ENCODE peak calls at places on chromosomes 3 and 15, in ten cellular contexts. One of them, this sample, is unnamed.

GRCh38 chr3:156728267-156728985 is 54.0 kb downstream of the TIPARP start:
- DNase-seq in prostate gland: no peak
- DNase-seq in GM23248: peak; percentile 74
- DNase-seq in esophagus squamous epithelium: no peak
- DNase-seq in HepG2: peak; percentile 81
- DNase-seq in mammary epithelial cell: peak; percentile 69
- DNase-seq in NT2/D1: no peak
- DNase-seq in uterus: no peak
- DNase-seq in ascending aorta: no peak
- DNase-seq in adipocyte: no peak
- DNase-seq in this sample: no peak

GRCh38 chr3:150232992-150233451 is 175.1 kb upstream of the TSC22D2 start:
- DNase-seq in prostate gland: no peak
- DNase-seq in GM23248: peak; percentile 65
- DNase-seq in esophagus squamous epithelium: no peak
- DNase-seq in HepG2: no peak
- DNase-seq in mammary epithelial cell: no peak
- DNase-seq in NT2/D1: no peak
- DNase-seq in uterus: no peak
- DNase-seq in ascending aorta: no peak
- DNase-seq in adipocyte: no peak
- DNase-seq in this sample: no peak

GRCh38 chr15:25242957-25243799 is 195.6 kb downstream of the UBE3A start:
- DNase-seq in prostate gland: no peak
- DNase-seq in GM23248: no peak
- DNase-seq in esophagus squamous epithelium: no peak
- DNase-seq in HepG2: no peak
- DNase-seq in mammary epithelial cell: no peak
- DNase-seq in NT2/D1: no peak
- DNase-seq in uterus: peak; percentile 6
- DNase-seq in ascending aorta: no peak
- DNase-seq in adipocyte: no peak
- DNase-seq in this sample: no peak

GRCh38 chr15:82999905-83000671 is 11.4 kb downstream of the C15orf40 start:
- DNase-seq in prostate gland: peak; percentile 45
- DNase-seq in GM23248: peak; percentile 82
- DNase-seq in esophagus squamous epithelium: no peak
- DNase-seq in HepG2: peak; percentile 28
- DNase-seq in mammary epithelial cell: peak; percentile 63
- DNase-seq in NT2/D1: no peak
- DNase-seq in uterus: no peak
- DNase-seq in ascending aorta: no peak
- DNase-seq in adipocyte: peak; percentile 69
- DNase-seq in this sample: peak; percentile 60

GRCh38 chr3:79263423-79263822 is 504.4 kb downstream of the ROBO1 start:
- DNase-seq in prostate gland: no peak
- DNase-seq in GM23248: peak; percentile 17
- DNase-seq in esophagus squamous epithelium: no peak
- DNase-seq in HepG2: no peak
- DNase-seq in mammary epithelial cell: no peak
- DNase-seq in NT2/D1: no peak
- DNase-seq in uterus: no peak
- DNase-seq in ascending aorta: no peak
- DNase-seq in adipocyte: no peak
- DNase-seq in this sample: no peak

GRCh38 chr3:40120816-40121215 is 188.7 kb upstream of the EIF1B start:
- DNase-seq in prostate gland: no peak
- DNase-seq in GM23248: peak; percentile 81
- DNase-seq in esophagus squamous epithelium: no peak
- DNase-seq in HepG2: no peak
- DNase-seq in mammary epithelial cell: peak; percentile 68
- DNase-seq in NT2/D1: no peak
- DNase-seq in uterus: no peak
- DNase-seq in ascending aorta: no peak
- DNase-seq in adipocyte: peak; percentile 84
- DNase-seq in this sample: no peak

GRCh38 chr15:88393719-88394519 is 73.3 kb downstream of the MRPL46 start:
- DNase-seq in prostate gland: no peak
- DNase-seq in GM23248: peak; percentile 66
- DNase-seq in esophagus squamous epithelium: no peak
- DNase-seq in HepG2: no peak
- DNase-seq in mammary epithelial cell: peak; percentile 83
- DNase-seq in NT2/D1: no peak
- DNase-seq in uterus: no peak
- DNase-seq in ascending aorta: no peak
- DNase-seq in adipocyte: no peak
- DNase-seq in this sample: no peak

GRCh38 chr3:69774029-69774428 is 34.8 kb downstream of the MITF start:
- DNase-seq in prostate gland: no peak
- DNase-seq in GM23248: no peak
- DNase-seq in esophagus squamous epithelium: no peak
- DNase-seq in HepG2: no peak
- DNase-seq in mammary epithelial cell: no peak
- DNase-seq in NT2/D1: no peak
- DNase-seq in uterus: peak; percentile 41
- DNase-seq in ascending aorta: no peak
- DNase-seq in adipocyte: no peak
- DNase-seq in this sample: no peak

GRCh38 chr3:45642731-45643152 is 46.5 kb upstream of the SACM1L start:
- DNase-seq in prostate gland: no peak
- DNase-seq in GM23248: peak; percentile 45
- DNase-seq in esophagus squamous epithelium: no peak
- DNase-seq in HepG2: no peak
- DNase-seq in mammary epithelial cell: peak; percentile 43
- DNase-seq in NT2/D1: no peak
- DNase-seq in uterus: no peak
- DNase-seq in ascending aorta: no peak
- DNase-seq in adipocyte: no peak
- DNase-seq in this sample: no peak

GRCh38 chr3:39234705-39235104 is 42.3 kb upstream of the XIRP1 start:
- DNase-seq in prostate gland: no peak
- DNase-seq in GM23248: no peak
- DNase-seq in esophagus squamous epithelium: no peak
- DNase-seq in HepG2: no peak
- DNase-seq in mammary epithelial cell: no peak
- DNase-seq in NT2/D1: no peak
- DNase-seq in uterus: no peak
- DNase-seq in ascending aorta: no peak
- DNase-seq in adipocyte: no peak
- DNase-seq in this sample: peak; percentile 12

GRCh38 chr15:99556010-99556409 is 9.8 kb upstream of the MEF2A start:
- DNase-seq in prostate gland: no peak
- DNase-seq in GM23248: no peak
- DNase-seq in esophagus squamous epithelium: no peak
- DNase-seq in HepG2: no peak
- DNase-seq in mammary epithelial cell: no peak
- DNase-seq in NT2/D1: no peak
- DNase-seq in uterus: no peak
- DNase-seq in ascending aorta: no peak
- DNase-seq in adipocyte: no peak
- DNase-seq in this sample: no peak

GRCh38 chr15:33021806-33022389 is 172.6 kb downstream of the FMN1 start:
- DNase-seq in prostate gland: peak; percentile 62
- DNase-seq in GM23248: peak; percentile 79
- DNase-seq in esophagus squamous epithelium: no peak
- DNase-seq in HepG2: peak; percentile 22
- DNase-seq in mammary epithelial cell: peak; percentile 53
- DNase-seq in NT2/D1: no peak
- DNase-seq in uterus: no peak
- DNase-seq in ascending aorta: no peak
- DNase-seq in adipocyte: peak; percentile 87
- DNase-seq in this sample: peak; percentile 59

GRCh38 chr3:178393833-178394232 is 142.4 kb upstream of the KCNMB2 start:
- DNase-seq in prostate gland: no peak
- DNase-seq in GM23248: peak; percentile 67
- DNase-seq in esophagus squamous epithelium: no peak
- DNase-seq in HepG2: no peak
- DNase-seq in mammary epithelial cell: peak; percentile 8
- DNase-seq in NT2/D1: no peak
- DNase-seq in uterus: no peak
- DNase-seq in ascending aorta: no peak
- DNase-seq in adipocyte: peak; percentile 76
- DNase-seq in this sample: no peak

GRCh38 chr3:134350266-134350665 is 24.0 kb downstream of the AMOTL2 start:
- DNase-seq in prostate gland: no peak
- DNase-seq in GM23248: peak; percentile 12
- DNase-seq in esophagus squamous epithelium: no peak
- DNase-seq in HepG2: no peak
- DNase-seq in mammary epithelial cell: no peak
- DNase-seq in NT2/D1: no peak
- DNase-seq in uterus: peak; percentile 7
- DNase-seq in ascending aorta: no peak
- DNase-seq in adipocyte: no peak
- DNase-seq in this sample: no peak

GRCh38 chr15:58260911-58261267 is 122.7 kb downstream of the AQP9 start:
- DNase-seq in prostate gland: no peak
- DNase-seq in GM23248: peak; percentile 72
- DNase-seq in esophagus squamous epithelium: no peak
- DNase-seq in HepG2: no peak
- DNase-seq in mammary epithelial cell: peak; percentile 64
- DNase-seq in NT2/D1: no peak
- DNase-seq in uterus: no peak
- DNase-seq in ascending aorta: no peak
- DNase-seq in adipocyte: peak; percentile 18
- DNase-seq in this sample: no peak

GRCh38 chr3:28698706-28699105 is 350.1 kb upstream of the AZI2 start:
- DNase-seq in prostate gland: no peak
- DNase-seq in GM23248: no peak
- DNase-seq in esophagus squamous epithelium: no peak
- DNase-seq in HepG2: no peak
- DNase-seq in mammary epithelial cell: no peak
- DNase-seq in NT2/D1: no peak
- DNase-seq in uterus: no peak
- DNase-seq in ascending aorta: no peak
- DNase-seq in adipocyte: no peak
- DNase-seq in this sample: no peak

GRCh38 chr3:28700728-28701127 is 352.1 kb upstream of the AZI2 start:
- DNase-seq in prostate gland: no peak
- DNase-seq in GM23248: no peak
- DNase-seq in esophagus squamous epithelium: no peak
- DNase-seq in HepG2: no peak
- DNase-seq in mammary epithelial cell: no peak
- DNase-seq in NT2/D1: no peak
- DNase-seq in uterus: no peak
- DNase-seq in ascending aorta: no peak
- DNase-seq in adipocyte: no peak
- DNase-seq in this sample: no peak

GRCh38 chr3:28703858-28704257 is 355.2 kb upstream of the AZI2 start:
- DNase-seq in prostate gland: no peak
- DNase-seq in GM23248: no peak
- DNase-seq in esophagus squamous epithelium: no peak
- DNase-seq in HepG2: no peak
- DNase-seq in mammary epithelial cell: no peak
- DNase-seq in NT2/D1: no peak
- DNase-seq in uterus: no peak
- DNase-seq in ascending aorta: no peak
- DNase-seq in adipocyte: no peak
- DNase-seq in this sample: no peak

DNA sequence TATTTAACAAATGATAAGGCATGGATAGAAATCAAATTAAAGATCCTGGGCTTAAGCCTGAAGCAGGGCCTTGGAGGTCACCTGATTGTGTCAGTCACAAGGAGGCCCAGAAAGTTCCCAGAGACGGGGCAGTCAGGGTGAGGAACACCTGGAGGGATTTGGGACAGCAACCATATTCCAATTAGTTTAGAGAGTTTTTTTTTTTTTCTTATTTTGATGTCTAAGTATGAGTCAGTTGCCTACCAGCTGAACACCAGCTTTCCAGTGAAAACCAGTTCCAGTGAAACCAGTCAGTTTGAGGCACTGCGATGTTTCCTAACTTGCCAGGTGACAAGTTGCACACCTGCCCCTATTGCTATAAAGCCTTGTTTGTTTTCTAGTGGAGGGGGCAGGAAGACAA is 350.7 kb upstream of the AZI2 start:
- DNase-seq in prostate gland: no peak
- DNase-seq in GM23248: peak; percentile 4
- DNase-seq in esophagus squamous epithelium: no peak
- DNase-seq in HepG2: no peak
- DNase-seq in mammary epithelial cell: peak; percentile 48
- DNase-seq in NT2/D1: no peak
- DNase-seq in uterus: no peak
- DNase-seq in ascending aorta: no peak
- DNase-seq in adipocyte: no peak
- DNase-seq in this sample: no peak
- H3K36me3 ChIP-seq in prostate gland: no peaks in the 10 kb centered on the region
- H3K36me3 ChIP-seq in GM23248: no peaks in the 10 kb centered on the region
- H3K36me3 ChIP-seq in esophagus squamous epithelium: no peaks in the 10 kb centered on the region
- H3K36me3 ChIP-seq in HepG2: no peaks in the 10 kb centered on the region
- H3K36me3 ChIP-seq in mammary epithelial cell: no peaks in the 10 kb centered on the region
- H3K36me3 ChIP-seq in NT2/D1: no peaks in the 10 kb centered on the region
- H3K36me3 ChIP-seq in uterus: no peaks in the 10 kb centered on the region
- H3K36me3 ChIP-seq in ascending aorta: no peaks in the 10 kb centered on the region
- H3K36me3 ChIP-seq in adipocyte: no peaks in the 10 kb centered on the region
- H3K36me3 ChIP-seq in this sample: no peaks in the 10 kb centered on the region

GRCh38 chr3:70973558-70973957 is 610.0 kb downstream of the FOXP1 start:
- DNase-seq in prostate gland: no peak
- DNase-seq in GM23248: peak; percentile 76
- DNase-seq in esophagus squamous epithelium: no peak
- DNase-seq in HepG2: no peak
- DNase-seq in mammary epithelial cell: peak; percentile 35
- DNase-seq in NT2/D1: no peak
- DNase-seq in uterus: no peak
- DNase-seq in ascending aorta: no peak
- DNase-seq in adipocyte: no peak
- DNase-seq in this sample: peak; percentile 9
- H3K36me3 ChIP-seq in prostate gland: peaks cover 2% of the 10 kb centered on the region
- H3K36me3 ChIP-seq in GM23248: peaks cover 68% of the 10 kb centered on the region
- H3K36me3 ChIP-seq in esophagus squamous epithelium: peaks cover 29% of the 10 kb centered on the region
- H3K36me3 ChIP-seq in HepG2: peaks cover 91% of the 10 kb centered on the region
- H3K36me3 ChIP-seq in mammary epithelial cell: peaks cover 22% of the 10 kb centered on the region
- H3K36me3 ChIP-seq in NT2/D1: peaks cover 37% of the 10 kb centered on the region
- H3K36me3 ChIP-seq in uterus: no peaks in the 10 kb centered on the region
- H3K36me3 ChIP-seq in ascending aorta: peaks cover 85% of the 10 kb centered on the region
- H3K36me3 ChIP-seq in adipocyte: peaks cover 65% of the 10 kb centered on the region
- H3K36me3 ChIP-seq in this sample: peaks cover 27% of the 10 kb centered on the region

GRCh38 chr3:141602706-141603105 is 115.9 kb downstream of the RASA2 start:
- DNase-seq in prostate gland: no peak
- DNase-seq in GM23248: no peak
- DNase-seq in esophagus squamous epithelium: no peak
- DNase-seq in HepG2: no peak
- DNase-seq in mammary epithelial cell: no peak
- DNase-seq in NT2/D1: no peak
- DNase-seq in uterus: no peak
- DNase-seq in ascending aorta: no peak
- DNase-seq in adipocyte: no peak
- DNase-seq in this sample: no peak
- H3K36me3 ChIP-seq in prostate gland: no peaks in the 10 kb centered on the region
- H3K36me3 ChIP-seq in GM23248: peaks cover 22% of the 10 kb centered on the region
- H3K36me3 ChIP-seq in esophagus squamous epithelium: no peaks in the 10 kb centered on the region
- H3K36me3 ChIP-seq in HepG2: peaks cover 4% of the 10 kb centered on the region
- H3K36me3 ChIP-seq in mammary epithelial cell: peaks cover 2% of the 10 kb centered on the region
- H3K36me3 ChIP-seq in NT2/D1: peaks cover 9% of the 10 kb centered on the region
- H3K36me3 ChIP-seq in uterus: no peaks in the 10 kb centered on the region
- H3K36me3 ChIP-seq in ascending aorta: no peaks in the 10 kb centered on the region
- H3K36me3 ChIP-seq in adipocyte: peaks cover 14% of the 10 kb centered on the region
- H3K36me3 ChIP-seq in this sample: no peaks in the 10 kb centered on the region

DNA sequence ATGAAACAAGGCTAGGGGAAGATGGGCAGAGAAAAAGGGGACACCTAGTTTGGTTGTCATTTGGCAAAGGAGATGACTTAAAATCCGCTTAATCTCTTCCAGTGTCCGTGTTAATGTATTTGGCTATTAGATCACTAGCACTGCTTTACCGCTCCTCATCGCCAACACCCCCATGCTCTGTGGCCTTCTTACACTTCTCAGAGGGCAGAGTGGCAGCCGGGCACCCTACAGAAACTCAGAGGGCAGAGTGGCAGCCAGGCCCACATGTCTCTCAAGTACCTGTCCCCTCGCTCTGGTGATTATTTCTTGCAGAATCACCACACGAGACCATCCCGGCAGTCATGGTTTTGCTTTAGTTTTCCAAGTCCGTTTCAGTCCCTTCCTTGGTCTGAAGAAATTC is 39.6 kb downstream of the DNASE1L3 start:
- DNase-seq in prostate gland: no peak
- DNase-seq in GM23248: no peak
- DNase-seq in esophagus squamous epithelium: no peak
- DNase-seq in HepG2: no peak
- DNase-seq in mammary epithelial cell: no peak
- DNase-seq in NT2/D1: no peak
- DNase-seq in uterus: no peak
- DNase-seq in ascending aorta: no peak
- DNase-seq in adipocyte: no peak
- DNase-seq in this sample: no peak
- H3K36me3 ChIP-seq in prostate gland: peaks cover 2% of the 10 kb centered on the region
- H3K36me3 ChIP-seq in GM23248: peaks cover 34% of the 10 kb centered on the region
- H3K36me3 ChIP-seq in esophagus squamous epithelium: peaks cover 14% of the 10 kb centered on the region
- H3K36me3 ChIP-seq in HepG2: peaks cover 28% of the 10 kb centered on the region
- H3K36me3 ChIP-seq in mammary epithelial cell: peaks cover 46% of the 10 kb centered on the region
- H3K36me3 ChIP-seq in NT2/D1: peaks cover 57% of the 10 kb centered on the region
- H3K36me3 ChIP-seq in uterus: no peaks in the 10 kb centered on the region
- H3K36me3 ChIP-seq in ascending aorta: peaks cover 38% of the 10 kb centered on the region
- H3K36me3 ChIP-seq in adipocyte: peaks cover 27% of the 10 kb centered on the region
- H3K36me3 ChIP-seq in this sample: peaks cover 11% of the 10 kb centered on the region

This sample was measured in small intestine.